ENCODE peak calls at places on chromosomes 6 and 20, in seven cellular contexts. G, X, O, P, J, W and T are unnamed samples. For H3K4me1, the result is how much of the 10 kb centered on the place peaks cover.

GRCh38 chr6:5968817-5969726 is 37.7 kb downstream of the NRN1 start:
- DNase-seq in J (peak), W (peak), G (no peak), P (no peak), O (no peak), X (peak), T (no peak)

GRCh38 chr6:124487778-124488431 is 474.3 kb upstream of the RNF217 start:
- DNase-seq in J (no peak), W (no peak), X (no peak), O (no peak), G (no peak), P (no peak), T (no peak)

GRCh38 chr6:128432394-128432793 is 88.0 kb downstream of the PTPRK start:
- DNase-seq in W (no peak), O (no peak), X (no peak), J (no peak), G (no peak), P (no peak), T (no peak)

GRCh38 chr6:154243793-154244768 is 112.5 kb downstream of the IPCEF1 start:
- DNase-seq in J (peak), W (no peak), G (no peak), P (no peak), X (no peak), O (no peak), T (no peak)

GRCh38 chr20:9160341-9160740 is 91.5 kb downstream of the PLCB4 start:
- DNase-seq in J (no peak), P (no peak), G (no peak), O (no peak), X (no peak), W (no peak), T (no peak)

GRCh38 chr20:17721802-17722486 is 22.2 kb downstream of the BANF2 start:
- DNase-seq in W (peak), P (peak), J (no peak), O (no peak), G (no peak), X (peak), T (peak)

GRCh38 chr6:33288942-33289783 is at the start of the genes PFDN6 and WDR46:
- DNase-seq in J (peak), W (peak), P (peak), X (peak), O (peak), G (peak), T (peak)

GRCh38 chr6:125597411-125598253 is 151.8 kb upstream of the HEY2 start:
- DNase-seq in X (peak), G (no peak), W (no peak), P (no peak), J (peak), O (no peak), T (no peak)

GRCh38 chr6:23692184-23692583 is 433.8 kb upstream of the NRSN1 start:
- DNase-seq in X (no peak), P (no peak), J (no peak), G (no peak), W (no peak), O (no peak), T (no peak)

GRCh38 chr6:157905590-157906337 is 75.9 kb upstream of the SYNJ2 start:
- DNase-seq in X (no peak), W (no peak), G (no peak), P (no peak), J (no peak), O (no peak), T (no peak)

GRCh38 chr6:156687875-156688549 is 89.2 kb upstream of the ARID1B start:
- DNase-seq in J (no peak), O (no peak), X (peak), W (peak), P (no peak), G (no peak), T (peak)

GRCh38 chr6:27545271-27546046 is 72.6 kb upstream of the ZNF184 start:
- DNase-seq in J (peak), P (peak), W (no peak), O (no peak), G (peak), X (no peak), T (no peak)

GRCh38 chr20:63534831-63535651 is 2.1 kb downstream of the PTK6 start:
- DNase-seq in X (peak), J (no peak), O (no peak), G (no peak), W (peak), P (no peak), T (peak)

GRCh38 chr6:169622618-169623017 is 79.2 kb downstream of the WDR27 start:
- DNase-seq in W (no peak), P (no peak), X (no peak), J (no peak), G (no peak), O (no peak), T (no peak)

GRCh38 chr20:57594092-57594911 is 25.9 kb downstream of the ZBP1 start:
- DNase-seq in G (no peak), X (peak), O (peak), P (peak), W (peak), J (peak), T (no peak)

GRCh38 chr6:131643262-131643631 is 6.1 kb downstream of the ENPP3 start:
- DNase-seq in O (no peak), X (peak), P (no peak), J (no peak), W (peak), G (no peak), T (peak)

GRCh38 chr6:44805239-44805849 is 417.8 kb downstream of the CDC5L start:
- DNase-seq in X (no peak), O (no peak), J (no peak), W (no peak), G (no peak), P (no peak), T (no peak)

GRCh38 chr20:13784893-13785715 is at the start of the genes ESF1 and NDUFAF5:
- DNase-seq in J (peak), W (peak), O (peak), P (peak), G (peak), X (peak), T (peak)

GRCh38 chr6:37289931-37290330 is 32.0 kb upstream of the TMEM217 start:
- DNase-seq in G (no peak), O (peak), P (no peak), J (no peak), X (no peak), W (no peak), T (no peak)

GRCh38 chr20:38537176-38537575 is 43.8 kb upstream of the ADIG start:
- DNase-seq in J (no peak), X (no peak), O (no peak), W (no peak), P (no peak), G (no peak), T (no peak)

GRCh38 chr6:125918681-125919566 is 37.6 kb upstream of the HINT3 start:
- DNase-seq in G (peak), P (peak), W (peak), J (no peak), O (peak), X (peak), T (peak)

GRCh38 chr6:98769546-98769945 is 64.8 kb upstream of the POU3F2 start:
- DNase-seq in O (no peak), X (peak), W (no peak), P (peak), G (no peak), J (peak), T (peak)

GRCh38 chr6:75735491-75736186 is 13.4 kb upstream of the MYO6 start:
- DNase-seq in W (no peak), J (no peak), P (peak), X (no peak), G (peak), O (no peak), T (peak)

GRCh38 chr20:38450412-38450975 is 15.4 kb upstream of the SNHG17 start:
- DNase-seq in J (no peak), X (no peak), G (no peak), P (no peak), O (no peak), W (no peak), T (no peak)

GRCh38 chr6:158818580-158819212 is 472 bp downstream of the EZR start:
- DNase-seq in X (peak), P (peak), J (peak), G (no peak), O (peak), W (peak), T (peak)

GRCh38 chr6:7108964-7109836 is 1.4 kb downstream of the RREB1 start:
- DNase-seq in J (peak), O (peak), P (peak), G (no peak), W (peak), X (peak), T (peak)

GRCh38 chr6:82842721-82843120 is 222.9 kb downstream of the UBE3D start:
- DNase-seq in G (no peak), P (no peak), O (no peak), W (no peak), J (no peak), X (no peak), T (no peak)

GRCh38 chr6:42503894-42504293 is 52.2 kb upstream of the TRERF1 start:
- DNase-seq in W (no peak), J (no peak), G (no peak), X (no peak), O (no peak), P (no peak), T (no peak)

GRCh38 chr6:21886601-21887091 is 293.1 kb downstream of the SOX4 start:
- DNase-seq in J (no peak), P (no peak), O (no peak), G (no peak), W (no peak), X (no peak), T (no peak)

DNA sequence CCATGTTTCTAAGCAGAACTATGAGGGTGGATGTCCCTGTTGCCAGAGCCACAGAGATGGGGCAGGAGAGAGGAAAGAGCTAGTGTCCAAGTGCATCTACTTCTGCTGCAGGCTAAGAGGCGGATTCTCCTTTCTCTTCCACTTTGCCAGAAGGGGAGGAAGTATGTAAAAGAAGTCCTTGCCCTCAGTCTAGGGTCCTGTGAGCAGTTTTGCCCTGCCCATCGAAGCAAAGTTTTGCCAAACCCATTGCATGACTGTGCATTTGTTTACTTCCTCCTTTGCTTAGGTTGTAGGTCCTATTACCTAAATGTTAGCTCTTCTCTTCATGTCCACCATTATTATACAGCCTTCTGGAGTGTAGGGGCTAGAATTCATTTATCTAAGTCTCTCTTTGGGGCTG is 106.2 kb upstream of the ARMC2 start:
- DNase-seq in O (no peak), J (no peak), X (no peak), G (no peak), W (no peak), P (no peak), T (peak)
- H3K4me1 ChIP-seq in O (under half), J (under half), X (under half), G (under half), W (under half), P (half or more), T (under half)

DNA sequence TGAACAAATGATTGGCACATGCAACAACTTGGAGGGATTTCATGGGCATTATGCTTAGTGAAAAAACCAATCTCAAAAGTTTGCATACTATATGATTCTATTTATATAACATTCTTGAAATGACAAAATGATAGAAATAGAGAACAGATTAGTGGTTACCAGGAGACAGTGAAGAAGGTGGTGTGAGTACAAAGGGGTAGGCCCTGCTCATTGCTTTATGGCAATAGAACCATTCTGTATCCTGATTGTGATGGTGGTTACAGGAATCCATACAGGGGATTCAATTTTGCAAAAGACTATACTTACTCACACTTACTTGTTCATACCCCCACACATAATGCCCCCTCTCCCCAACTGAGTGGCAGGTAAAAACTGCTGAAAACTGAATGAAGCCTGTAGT is 30.2 kb upstream of the LAMA4 start:
- DNase-seq in P (no peak), J (no peak), O (no peak), W (no peak), X (no peak), G (no peak), T (no peak)
- H3K4me1 ChIP-seq in P (under half), J (under half), O (under half), W (under half), X (under half), G (under half), T (under half)

GRCh38 chr20:1652960-1653359 is 4.6 kb downstream of the SIRPG start:
- DNase-seq in G (no peak), W (no peak), X (no peak), J (no peak), P (no peak), O (no peak), T (no peak)
- H3K4me1 ChIP-seq in G (under half), W (under half), X (under half), J (under half), P (under half), O (half or more), T (under half)

GRCh38 chr20:24994470-24995368 is 2.2 kb upstream of the APMAP start:
- DNase-seq in W (peak), P (peak), G (peak), X (peak), O (peak), J (peak), T (peak)
- H3K4me1 ChIP-seq in W (under half), P (under half), G (under half), X (under half), O (under half), J (under half), T (under half)

DNA sequence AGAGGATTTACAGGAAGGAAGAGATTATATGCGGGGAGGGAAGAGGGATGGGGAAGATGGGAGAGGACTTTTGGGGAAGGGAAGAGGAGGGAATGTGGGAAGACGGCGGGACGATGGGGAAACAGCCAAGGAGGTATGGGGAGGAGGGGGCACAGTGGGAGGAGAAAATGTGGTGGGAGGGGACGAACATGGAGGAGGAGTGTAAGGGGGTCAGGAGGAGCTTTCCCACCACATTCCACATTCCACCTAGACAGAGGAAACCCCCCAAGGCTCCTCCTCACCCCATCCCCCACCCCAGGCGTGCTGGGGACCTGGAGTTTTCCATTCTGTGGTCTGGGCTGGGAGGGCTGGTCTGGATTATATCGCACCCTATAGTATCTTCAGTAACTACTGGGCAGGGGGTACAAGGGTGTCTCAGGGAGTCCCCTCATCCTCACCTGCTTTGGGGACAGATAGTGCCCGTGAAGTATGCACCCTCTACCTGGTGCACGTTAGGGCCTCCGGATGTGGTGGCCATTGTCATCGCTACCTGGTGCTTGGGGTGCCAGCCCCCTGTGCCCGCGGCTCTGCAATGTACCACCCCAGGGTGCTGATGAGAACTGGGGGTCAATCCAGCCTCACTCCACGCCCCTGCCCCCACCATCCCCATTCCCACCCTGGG is 684 bp upstream of the PTGIS start:
- DNase-seq in P (no peak), X (no peak), W (peak), G (no peak), O (no peak), J (no peak), T (no peak)
- H3K4me1 ChIP-seq in P (under half), X (under half), W (under half), G (under half), O (under half), J (under half), T (under half)

GRCh38 chr6:109482913-109483743 is at the start of gene ZBTB24:
- DNase-seq in X (peak), O (peak), G (peak), J (peak), W (peak), P (peak), T (peak)

GRCh38 chr6:109483744-109484075 is 691 bp upstream of the ZBTB24 start:
- DNase-seq in O (no peak), G (no peak), P (no peak), J (no peak), X (no peak), W (no peak), T (no peak)

GRCh38 chr6:109478222-109478805 is 4.7 kb downstream of the ZBTB24 start:
- DNase-seq in O (no peak), G (no peak), X (no peak), P (no peak), W (no peak), J (no peak), T (no peak)

GRCh38 chr6:109478848-109479624 is 4.0 kb downstream of the ZBTB24 start:
- DNase-seq in J (no peak), W (no peak), X (no peak), G (no peak), O (no peak), P (peak), T (no peak)

DNA sequence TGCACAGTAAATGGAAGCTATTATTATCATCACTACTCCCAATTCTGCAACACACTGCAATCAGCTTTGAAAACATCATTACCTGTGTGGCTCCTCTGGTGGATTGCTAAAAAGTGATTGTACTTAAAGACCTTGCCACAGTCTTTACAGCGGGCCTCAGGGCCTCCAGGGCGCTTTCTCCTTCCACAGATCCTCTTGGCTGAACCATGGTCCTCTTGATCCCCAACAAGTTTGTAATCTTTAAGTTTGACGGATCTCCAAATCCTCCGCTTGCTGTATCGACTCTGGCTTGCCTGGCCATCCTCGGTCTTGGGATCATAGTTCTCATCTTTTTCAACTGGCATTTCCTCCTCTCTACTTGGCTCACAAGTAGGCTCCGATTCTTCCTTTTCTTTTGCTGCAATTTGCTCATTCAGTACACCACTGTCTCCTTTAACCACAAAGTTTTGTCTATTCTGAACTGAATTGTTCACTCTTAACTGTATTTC is 2.0 kb downstream of the ZBTB24 start:
- DNase-seq in G (no peak), O (no peak), W (no peak), J (no peak), P (no peak), X (no peak), T (no peak)
- H3K4me1 ChIP-seq in G (under half), O (half or more), W (under half), J (under half), P (half or more), X (under half), T (under half)

DNA sequence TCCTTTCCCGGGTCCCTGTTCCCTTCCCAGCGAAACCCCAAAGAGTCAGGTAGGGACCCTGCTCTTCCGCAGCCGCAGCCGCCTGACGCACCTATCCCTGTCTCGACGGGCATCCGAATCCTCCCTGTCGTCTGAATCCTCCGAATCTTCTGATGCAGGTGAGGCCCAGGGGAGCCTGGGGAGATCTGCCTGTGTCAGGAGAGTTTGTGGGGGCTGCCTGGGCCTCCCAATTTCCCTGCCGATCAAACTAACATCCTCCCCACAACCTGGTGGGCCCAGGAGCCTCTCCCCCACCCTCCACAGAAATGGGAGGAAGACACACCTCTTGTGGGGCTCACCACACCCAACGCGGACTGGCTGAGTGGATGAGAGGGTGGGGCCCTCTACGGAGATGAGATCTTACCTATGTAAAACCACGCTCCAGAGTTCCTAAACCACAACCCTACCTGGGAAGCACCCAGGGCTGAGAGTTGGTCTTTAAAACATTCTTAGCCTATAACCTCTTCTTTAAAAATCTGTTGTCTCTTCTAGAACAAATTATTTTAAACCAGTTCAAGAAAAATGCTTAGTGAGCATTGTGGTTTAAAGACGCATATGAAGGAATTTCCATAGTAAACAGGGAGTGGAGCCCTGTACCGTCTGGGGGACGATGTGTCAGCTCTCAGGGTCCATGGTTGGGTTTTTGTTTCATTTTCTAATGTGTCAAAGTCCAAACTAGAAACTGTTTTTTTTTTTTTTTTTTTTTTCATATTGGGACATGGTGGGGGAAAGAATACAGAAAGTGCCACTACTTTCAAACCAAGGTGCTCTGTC is 1.7 kb downstream of the CDC25B start:
- DNase-seq in W (no peak), G (no peak), O (peak), X (peak), J (no peak), P (peak), T (peak)
- H3K4me1 ChIP-seq in W (under half), G (under half), O (half or more), X (under half), J (under half), P (under half), T (under half)